ENCODE peak calls at places on chromosomes 4 and X, in nine cellular contexts. One of them, this sample, is unnamed.
A peak's percentile ranks its signal among the peaks of the same experiment; 100 is the strongest.

GRCh38 chr4:41098649-41099048 is 115.7 kb downstream of the APBB2 start:
- ATAC-seq in GM12878: no peak
- ATAC-seq in PC-3: no peak
- ATAC-seq in right cardiac atrium: no peak
- ATAC-seq in naive B cell: no peak
- ATAC-seq in lower lobe of right lung: no peak
- ATAC-seq in activated CD4-positive, CD25-positive, alpha-beta regulatory T cell treated with anti-CD3 and anti-CD28 coated beads, Interleukin-2, amount 50 U/mL, for 24 hours: no peak
- ATAC-seq in heart left ventricle: no peak
- ATAC-seq in Panc1: no peak
- ATAC-seq in this sample: no peak

GRCh38 chrX:19772759-19773623 is 114.4 kb downstream of the SH3KBP1 start:
- ATAC-seq in GM12878: peak; percentile 64
- ATAC-seq in PC-3: peak; percentile 93
- ATAC-seq in right cardiac atrium: no peak
- ATAC-seq in naive B cell: peak; percentile 53
- ATAC-seq in lower lobe of right lung: no peak
- ATAC-seq in activated CD4-positive, CD25-positive, alpha-beta regulatory T cell treated with anti-CD3 and anti-CD28 coated beads, Interleukin-2, amount 50 U/mL, for 24 hours: peak; percentile 55
- ATAC-seq in heart left ventricle: no peak
- ATAC-seq in Panc1: no peak
- ATAC-seq in this sample: peak; percentile 53

GRCh38 chrX:119512145-119512800 is 44.0 kb downstream of the SLC25A5 start:
- ATAC-seq in GM12878: peak; percentile 95
- ATAC-seq in PC-3: peak; percentile 98
- ATAC-seq in right cardiac atrium: peak; percentile 94
- ATAC-seq in naive B cell: peak; percentile 52
- ATAC-seq in lower lobe of right lung: peak; percentile 96
- ATAC-seq in activated CD4-positive, CD25-positive, alpha-beta regulatory T cell treated with anti-CD3 and anti-CD28 coated beads, Interleukin-2, amount 50 U/mL, for 24 hours: no peak
- ATAC-seq in heart left ventricle: peak; percentile 97
- ATAC-seq in Panc1: peak; percentile 99
- ATAC-seq in this sample: peak; percentile 99

GRCh38 chr4:79621061-79621460 is 213.0 kb upstream of the GK2 start:
- ATAC-seq in GM12878: no peak
- ATAC-seq in PC-3: no peak
- ATAC-seq in right cardiac atrium: no peak
- ATAC-seq in naive B cell: no peak
- ATAC-seq in lower lobe of right lung: no peak
- ATAC-seq in activated CD4-positive, CD25-positive, alpha-beta regulatory T cell treated with anti-CD3 and anti-CD28 coated beads, Interleukin-2, amount 50 U/mL, for 24 hours: no peak
- ATAC-seq in heart left ventricle: no peak
- ATAC-seq in Panc1: no peak
- ATAC-seq in this sample: no peak

GRCh38 chr4:186557486-186557885 is 2.1 kb upstream of the MTNR1A start:
- ATAC-seq in GM12878: no peak
- ATAC-seq in PC-3: peak; percentile 49
- ATAC-seq in right cardiac atrium: no peak
- ATAC-seq in naive B cell: no peak
- ATAC-seq in lower lobe of right lung: peak; percentile 65
- ATAC-seq in activated CD4-positive, CD25-positive, alpha-beta regulatory T cell treated with anti-CD3 and anti-CD28 coated beads, Interleukin-2, amount 50 U/mL, for 24 hours: no peak
- ATAC-seq in heart left ventricle: no peak
- ATAC-seq in Panc1: no peak
- ATAC-seq in this sample: no peak

GRCh38 chrX:68681443-68681941 is 34.0 kb downstream of the STARD8 start:
- ATAC-seq in GM12878: no peak
- ATAC-seq in PC-3: no peak
- ATAC-seq in right cardiac atrium: peak; percentile 60
- ATAC-seq in naive B cell: no peak
- ATAC-seq in lower lobe of right lung: no peak
- ATAC-seq in activated CD4-positive, CD25-positive, alpha-beta regulatory T cell treated with anti-CD3 and anti-CD28 coated beads, Interleukin-2, amount 50 U/mL, for 24 hours: no peak
- ATAC-seq in heart left ventricle: peak; percentile 23
- ATAC-seq in Panc1: no peak
- ATAC-seq in this sample: no peak

GRCh38 chr4:27154706-27155105 is 294.1 kb downstream of the STIM2 start:
- ATAC-seq in GM12878: no peak
- ATAC-seq in PC-3: peak; percentile 91
- ATAC-seq in right cardiac atrium: no peak
- ATAC-seq in naive B cell: no peak
- ATAC-seq in lower lobe of right lung: no peak
- ATAC-seq in activated CD4-positive, CD25-positive, alpha-beta regulatory T cell treated with anti-CD3 and anti-CD28 coated beads, Interleukin-2, amount 50 U/mL, for 24 hours: no peak
- ATAC-seq in heart left ventricle: no peak
- ATAC-seq in Panc1: no peak
- ATAC-seq in this sample: no peak

GRCh38 chr4:131499139-131499873 is 1649.8 kb upstream of the PCDH10 start:
- ATAC-seq in GM12878: no peak
- ATAC-seq in PC-3: peak; percentile 51
- ATAC-seq in right cardiac atrium: no peak
- ATAC-seq in naive B cell: no peak
- ATAC-seq in lower lobe of right lung: no peak
- ATAC-seq in activated CD4-positive, CD25-positive, alpha-beta regulatory T cell treated with anti-CD3 and anti-CD28 coated beads, Interleukin-2, amount 50 U/mL, for 24 hours: no peak
- ATAC-seq in heart left ventricle: no peak
- ATAC-seq in Panc1: no peak
- ATAC-seq in this sample: peak; percentile 55

GRCh38 chrX:110082156-110082555 is 79.2 kb downstream of the TMEM164 start:
- ATAC-seq in GM12878: no peak
- ATAC-seq in PC-3: peak; percentile 65
- ATAC-seq in right cardiac atrium: peak; percentile 93
- ATAC-seq in naive B cell: no peak
- ATAC-seq in lower lobe of right lung: peak; percentile 84
- ATAC-seq in activated CD4-positive, CD25-positive, alpha-beta regulatory T cell treated with anti-CD3 and anti-CD28 coated beads, Interleukin-2, amount 50 U/mL, for 24 hours: no peak
- ATAC-seq in heart left ventricle: peak; percentile 84
- ATAC-seq in Panc1: peak; percentile 50
- ATAC-seq in this sample: peak; percentile 78

GRCh38 chrX:148593987-148594386 is 93.6 kb downstream of the AFF2 start:
- ATAC-seq in GM12878: no peak
- ATAC-seq in PC-3: no peak
- ATAC-seq in right cardiac atrium: no peak
- ATAC-seq in naive B cell: no peak
- ATAC-seq in lower lobe of right lung: no peak
- ATAC-seq in activated CD4-positive, CD25-positive, alpha-beta regulatory T cell treated with anti-CD3 and anti-CD28 coated beads, Interleukin-2, amount 50 U/mL, for 24 hours: no peak
- ATAC-seq in heart left ventricle: no peak
- ATAC-seq in Panc1: no peak
- ATAC-seq in this sample: no peak

GRCh38 chrX:136866337-136867095 is 14.0 kb downstream of the RBMX start:
- ATAC-seq in GM12878: no peak
- ATAC-seq in PC-3: no peak
- ATAC-seq in right cardiac atrium: peak; percentile 43
- ATAC-seq in naive B cell: no peak
- ATAC-seq in lower lobe of right lung: peak; percentile 73
- ATAC-seq in activated CD4-positive, CD25-positive, alpha-beta regulatory T cell treated with anti-CD3 and anti-CD28 coated beads, Interleukin-2, amount 50 U/mL, for 24 hours: no peak
- ATAC-seq in heart left ventricle: no peak
- ATAC-seq in Panc1: peak; percentile 29
- ATAC-seq in this sample: peak; percentile 18

GRCh38 chr4:123976285-123976684 is 579.7 kb downstream of the SPRY1 start:
- ATAC-seq in GM12878: no peak
- ATAC-seq in PC-3: no peak
- ATAC-seq in right cardiac atrium: peak; percentile 39
- ATAC-seq in naive B cell: peak; percentile 40
- ATAC-seq in lower lobe of right lung: peak; percentile 53
- ATAC-seq in activated CD4-positive, CD25-positive, alpha-beta regulatory T cell treated with anti-CD3 and anti-CD28 coated beads, Interleukin-2, amount 50 U/mL, for 24 hours: no peak
- ATAC-seq in heart left ventricle: peak; percentile 26
- ATAC-seq in Panc1: no peak
- ATAC-seq in this sample: no peak

GRCh38 chr4:73066928-73067327 is 2.6 kb downstream of the COX18 start:
- ATAC-seq in GM12878: no peak
- ATAC-seq in PC-3: no peak
- ATAC-seq in right cardiac atrium: no peak
- ATAC-seq in naive B cell: no peak
- ATAC-seq in lower lobe of right lung: no peak
- ATAC-seq in activated CD4-positive, CD25-positive, alpha-beta regulatory T cell treated with anti-CD3 and anti-CD28 coated beads, Interleukin-2, amount 50 U/mL, for 24 hours: no peak
- ATAC-seq in heart left ventricle: no peak
- ATAC-seq in Panc1: no peak
- ATAC-seq in this sample: no peak

GRCh38 chr4:6885953-6886557 is 23.6 kb upstream of the TBC1D14 start:
- ATAC-seq in GM12878: peak; percentile 94
- ATAC-seq in PC-3: peak; percentile 54
- ATAC-seq in right cardiac atrium: peak; percentile 66
- ATAC-seq in naive B cell: peak; percentile 51
- ATAC-seq in lower lobe of right lung: peak; percentile 73
- ATAC-seq in activated CD4-positive, CD25-positive, alpha-beta regulatory T cell treated with anti-CD3 and anti-CD28 coated beads, Interleukin-2, amount 50 U/mL, for 24 hours: peak; percentile 56
- ATAC-seq in heart left ventricle: peak; percentile 81
- ATAC-seq in Panc1: peak; percentile 75
- ATAC-seq in this sample: peak; percentile 65

GRCh38 chrX:76407795-76408194 is 19.7 kb upstream of the MAGEE1 start:
- ATAC-seq in GM12878: no peak
- ATAC-seq in PC-3: no peak
- ATAC-seq in right cardiac atrium: no peak
- ATAC-seq in naive B cell: no peak
- ATAC-seq in lower lobe of right lung: no peak
- ATAC-seq in activated CD4-positive, CD25-positive, alpha-beta regulatory T cell treated with anti-CD3 and anti-CD28 coated beads, Interleukin-2, amount 50 U/mL, for 24 hours: no peak
- ATAC-seq in heart left ventricle: no peak
- ATAC-seq in Panc1: no peak
- ATAC-seq in this sample: no peak

GRCh38 chrX:66200050-66200664 is 36.1 kb downstream of the HEPH start:
- ATAC-seq in GM12878: peak; percentile 89
- ATAC-seq in PC-3: no peak
- ATAC-seq in right cardiac atrium: no peak
- ATAC-seq in naive B cell: no peak
- ATAC-seq in lower lobe of right lung: no peak
- ATAC-seq in activated CD4-positive, CD25-positive, alpha-beta regulatory T cell treated with anti-CD3 and anti-CD28 coated beads, Interleukin-2, amount 50 U/mL, for 24 hours: no peak
- ATAC-seq in heart left ventricle: no peak
- ATAC-seq in Panc1: no peak
- ATAC-seq in this sample: no peak

GRCh38 chrX:72054776-72055495 is 76.8 kb downstream of the RTL5 start:
- ATAC-seq in GM12878: no peak
- ATAC-seq in PC-3: no peak
- ATAC-seq in right cardiac atrium: no peak
- ATAC-seq in naive B cell: no peak
- ATAC-seq in lower lobe of right lung: no peak
- ATAC-seq in activated CD4-positive, CD25-positive, alpha-beta regulatory T cell treated with anti-CD3 and anti-CD28 coated beads, Interleukin-2, amount 50 U/mL, for 24 hours: no peak
- ATAC-seq in heart left ventricle: no peak
- ATAC-seq in Panc1: no peak
- ATAC-seq in this sample: no peak

GRCh38 chrX:65034292-65034640 is 58.0 kb upstream of the ZC4H2 start:
- ATAC-seq in GM12878: no peak
- ATAC-seq in PC-3: peak; percentile 37
- ATAC-seq in right cardiac atrium: no peak
- ATAC-seq in naive B cell: no peak
- ATAC-seq in lower lobe of right lung: peak; percentile 45
- ATAC-seq in activated CD4-positive, CD25-positive, alpha-beta regulatory T cell treated with anti-CD3 and anti-CD28 coated beads, Interleukin-2, amount 50 U/mL, for 24 hours: no peak
- ATAC-seq in heart left ventricle: no peak
- ATAC-seq in Panc1: peak; percentile 24
- ATAC-seq in this sample: no peak

GRCh38 chr4:122701061-122701460 is 31.4 kb upstream of the BBS12 start:
- ATAC-seq in GM12878: no peak
- ATAC-seq in PC-3: no peak
- ATAC-seq in right cardiac atrium: no peak
- ATAC-seq in naive B cell: no peak
- ATAC-seq in lower lobe of right lung: no peak
- ATAC-seq in activated CD4-positive, CD25-positive, alpha-beta regulatory T cell treated with anti-CD3 and anti-CD28 coated beads, Interleukin-2, amount 50 U/mL, for 24 hours: peak; percentile 71
- ATAC-seq in heart left ventricle: no peak
- ATAC-seq in Panc1: no peak
- ATAC-seq in this sample: no peak

GRCh38 chrX:153365670-153366069 is 31.7 kb downstream of the ZNF275 start:
- ATAC-seq in GM12878: peak; percentile 56
- ATAC-seq in PC-3: no peak
- ATAC-seq in right cardiac atrium: no peak
- ATAC-seq in naive B cell: no peak
- ATAC-seq in lower lobe of right lung: no peak
- ATAC-seq in activated CD4-positive, CD25-positive, alpha-beta regulatory T cell treated with anti-CD3 and anti-CD28 coated beads, Interleukin-2, amount 50 U/mL, for 24 hours: no peak
- ATAC-seq in heart left ventricle: no peak
- ATAC-seq in Panc1: no peak
- ATAC-seq in this sample: no peak

GRCh38 chr4:109313168-109314133 is 11.0 kb upstream of the COL25A1 start:
- ATAC-seq in GM12878: no peak
- ATAC-seq in PC-3: no peak
- ATAC-seq in right cardiac atrium: no peak
- ATAC-seq in naive B cell: no peak
- ATAC-seq in lower lobe of right lung: no peak
- ATAC-seq in activated CD4-positive, CD25-positive, alpha-beta regulatory T cell treated with anti-CD3 and anti-CD28 coated beads, Interleukin-2, amount 50 U/mL, for 24 hours: no peak
- ATAC-seq in heart left ventricle: no peak
- ATAC-seq in Panc1: no peak
- ATAC-seq in this sample: no peak

GRCh38 chr4:74244049-74244448 is 64.2 kb upstream of the EPGN start:
- ATAC-seq in GM12878: no peak
- ATAC-seq in PC-3: no peak
- ATAC-seq in right cardiac atrium: no peak
- ATAC-seq in naive B cell: no peak
- ATAC-seq in lower lobe of right lung: no peak
- ATAC-seq in activated CD4-positive, CD25-positive, alpha-beta regulatory T cell treated with anti-CD3 and anti-CD28 coated beads, Interleukin-2, amount 50 U/mL, for 24 hours: no peak
- ATAC-seq in heart left ventricle: no peak
- ATAC-seq in Panc1: no peak
- ATAC-seq in this sample: no peak

GRCh38 chr4:7752649-7753048 is 187.0 kb downstream of the AFAP1 start:
- ATAC-seq in GM12878: no peak
- ATAC-seq in PC-3: no peak
- ATAC-seq in right cardiac atrium: no peak
- ATAC-seq in naive B cell: no peak
- ATAC-seq in lower lobe of right lung: no peak
- ATAC-seq in activated CD4-positive, CD25-positive, alpha-beta regulatory T cell treated with anti-CD3 and anti-CD28 coated beads, Interleukin-2, amount 50 U/mL, for 24 hours: no peak
- ATAC-seq in heart left ventricle: no peak
- ATAC-seq in Panc1: no peak
- ATAC-seq in this sample: no peak

GRCh38 chrX:16119353-16120220 is 3.8 kb upstream of the GRPR start:
- ATAC-seq in GM12878: peak; percentile 87
- ATAC-seq in PC-3: no peak
- ATAC-seq in right cardiac atrium: no peak
- ATAC-seq in naive B cell: peak; percentile 71
- ATAC-seq in lower lobe of right lung: no peak
- ATAC-seq in activated CD4-positive, CD25-positive, alpha-beta regulatory T cell treated with anti-CD3 and anti-CD28 coated beads, Interleukin-2, amount 50 U/mL, for 24 hours: peak; percentile 79
- ATAC-seq in heart left ventricle: no peak
- ATAC-seq in Panc1: no peak
- ATAC-seq in this sample: no peak

GRCh38 chrX:16771483-16772398 is 14.5 kb upstream of the TXLNG start:
- ATAC-seq in GM12878: peak; percentile 79
- ATAC-seq in PC-3: peak; percentile 86
- ATAC-seq in right cardiac atrium: no peak
- ATAC-seq in naive B cell: no peak
- ATAC-seq in lower lobe of right lung: no peak
- ATAC-seq in activated CD4-positive, CD25-positive, alpha-beta regulatory T cell treated with anti-CD3 and anti-CD28 coated beads, Interleukin-2, amount 50 U/mL, for 24 hours: no peak
- ATAC-seq in heart left ventricle: no peak
- ATAC-seq in Panc1: peak; percentile 96
- ATAC-seq in this sample: peak; percentile 97

GRCh38 chr4:108651068-108651794 is 832 bp downstream of the OSTC start:
- ATAC-seq in GM12878: peak; percentile 69
- ATAC-seq in PC-3: peak; percentile 47
- ATAC-seq in right cardiac atrium: peak; percentile 54
- ATAC-seq in naive B cell: no peak
- ATAC-seq in lower lobe of right lung: peak; percentile 57
- ATAC-seq in activated CD4-positive, CD25-positive, alpha-beta regulatory T cell treated with anti-CD3 and anti-CD28 coated beads, Interleukin-2, amount 50 U/mL, for 24 hours: no peak
- ATAC-seq in heart left ventricle: no peak
- ATAC-seq in Panc1: no peak
- ATAC-seq in this sample: peak; percentile 73

GRCh38 chr4:189771696-189772361 is 168.8 kb upstream of the FRG1 start:
- ATAC-seq in GM12878: no peak
- ATAC-seq in PC-3: no peak
- ATAC-seq in right cardiac atrium: no peak
- ATAC-seq in naive B cell: no peak
- ATAC-seq in lower lobe of right lung: no peak
- ATAC-seq in activated CD4-positive, CD25-positive, alpha-beta regulatory T cell treated with anti-CD3 and anti-CD28 coated beads, Interleukin-2, amount 50 U/mL, for 24 hours: no peak
- ATAC-seq in heart left ventricle: no peak
- ATAC-seq in Panc1: no peak
- ATAC-seq in this sample: no peak

GRCh38 chr4:107831140-107831539 is 6.4 kb downstream of the SGMS2 start:
- ATAC-seq in GM12878: no peak
- ATAC-seq in PC-3: no peak
- ATAC-seq in right cardiac atrium: no peak
- ATAC-seq in naive B cell: no peak
- ATAC-seq in lower lobe of right lung: no peak
- ATAC-seq in activated CD4-positive, CD25-positive, alpha-beta regulatory T cell treated with anti-CD3 and anti-CD28 coated beads, Interleukin-2, amount 50 U/mL, for 24 hours: no peak
- ATAC-seq in heart left ventricle: no peak
- ATAC-seq in Panc1: no peak
- ATAC-seq in this sample: no peak

GRCh38 chr4:121272526-121272925 is 108.3 kb downstream of the QRFPR start:
- ATAC-seq in GM12878: peak; percentile 59
- ATAC-seq in PC-3: peak; percentile 53
- ATAC-seq in right cardiac atrium: no peak
- ATAC-seq in naive B cell: no peak
- ATAC-seq in lower lobe of right lung: peak; percentile 80
- ATAC-seq in activated CD4-positive, CD25-positive, alpha-beta regulatory T cell treated with anti-CD3 and anti-CD28 coated beads, Interleukin-2, amount 50 U/mL, for 24 hours: peak; percentile 74
- ATAC-seq in heart left ventricle: no peak
- ATAC-seq in Panc1: no peak
- ATAC-seq in this sample: no peak

GRCh38 chr4:62953752-62954151 is 1455.5 kb downstream of the TECRL start:
- ATAC-seq in GM12878: no peak
- ATAC-seq in PC-3: peak; percentile 20
- ATAC-seq in right cardiac atrium: no peak
- ATAC-seq in naive B cell: no peak
- ATAC-seq in lower lobe of right lung: no peak
- ATAC-seq in activated CD4-positive, CD25-positive, alpha-beta regulatory T cell treated with anti-CD3 and anti-CD28 coated beads, Interleukin-2, amount 50 U/mL, for 24 hours: no peak
- ATAC-seq in heart left ventricle: no peak
- ATAC-seq in Panc1: no peak
- ATAC-seq in this sample: no peak

GRCh38 chr4:55397521-55398321 is 2.0 kb downstream of the TMEM165 start:
- ATAC-seq in GM12878: peak; percentile 16
- ATAC-seq in PC-3: no peak
- ATAC-seq in right cardiac atrium: peak; percentile 20
- ATAC-seq in naive B cell: no peak
- ATAC-seq in lower lobe of right lung: peak; percentile 42
- ATAC-seq in activated CD4-positive, CD25-positive, alpha-beta regulatory T cell treated with anti-CD3 and anti-CD28 coated beads, Interleukin-2, amount 50 U/mL, for 24 hours: no peak
- ATAC-seq in heart left ventricle: no peak
- ATAC-seq in Panc1: no peak
- ATAC-seq in this sample: no peak